ENCODE peak calls at places on chromosomes 12 and 14, in nine cellular contexts. O, N, P, H, R, Q, D, F and Y are unnamed samples.

GRCh38 chr14:20490563-20490962 is 14.8 kb upstream of the RNASE10 start:
- DNase-seq in D (no peak), O (no peak), Q (no peak), P (no peak), N (no peak), R (no peak), H (peak), F (no peak), Y (no peak)

GRCh38 chr12:120438495-120439198 is 734 bp downstream of the COX6A1 start:
- DNase-seq in D (no peak), F (no peak), P (no peak), O (no peak), Q (no peak), H (no peak), N (no peak), R (no peak), Y (no peak)

GRCh38 chr12:69868695-69869094 is 43.7 kb downstream of the MYRFL start:
- DNase-seq in R (no peak), P (no peak), D (no peak), F (no peak), H (no peak), O (no peak), Q (no peak), N (no peak), Y (no peak)

GRCh38 chr12:20601668-20602280 is 93.4 kb upstream of the SLCO1C1 start:
- DNase-seq in P (no peak), D (no peak), Q (no peak), F (no peak), H (no peak), N (no peak), R (no peak), O (peak), Y (no peak)

GRCh38 chr12:39803151-39803550 is 183.5 kb upstream of the ABCD2 start:
- DNase-seq in Q (no peak), N (no peak), O (no peak), F (no peak), P (no peak), R (no peak), D (no peak), H (no peak), Y (no peak)

GRCh38 chr12:32535260-32535999 is 136.1 kb downstream of the FGD4 start:
- DNase-seq in F (no peak), R (no peak), N (peak), D (no peak), Q (peak), H (peak), O (peak), P (peak), Y (peak)

GRCh38 chr14:99015833-99016232 is 256.2 kb downstream of the BCL11B start:
- DNase-seq in D (no peak), F (no peak), O (no peak), R (no peak), N (no peak), P (no peak), H (no peak), Q (no peak), Y (no peak)

GRCh38 chr12:40382217-40382616 is 157.4 kb downstream of the LRRK2 start:
- DNase-seq in D (no peak), F (no peak), N (no peak), R (no peak), P (no peak), Q (no peak), O (no peak), H (no peak), Y (no peak)

GRCh38 chr12:115752151-115752550 is 525.3 kb downstream of the MED13L start:
- DNase-seq in F (no peak), R (no peak), P (no peak), N (no peak), D (no peak), Q (no peak), H (no peak), O (no peak), Y (no peak)

GRCh38 chr12:47777741-47778558 is 4.9 kb downstream of the SLC48A1 start:
- DNase-seq in Q (no peak), H (peak), F (no peak), P (no peak), N (peak), D (no peak), O (no peak), R (no peak), Y (peak)

GRCh38 chr12:11658796-11659195 is 9.3 kb downstream of the ETV6 start:
- DNase-seq in Q (no peak), P (no peak), N (no peak), F (no peak), O (no peak), H (no peak), D (no peak), R (no peak), Y (no peak)

GRCh38 chr12:108985750-108986149 is 35.1 kb downstream of the SVOP start:
- DNase-seq in D (no peak), N (no peak), O (no peak), Q (no peak), P (no peak), H (no peak), R (no peak), F (no peak), Y (no peak)

GRCh38 chr14:31205681-31206535 is 1.7 kb downstream of the HECTD1 start:
- DNase-seq in Q (no peak), D (no peak), P (no peak), F (no peak), R (no peak), O (peak), N (no peak), H (peak), Y (no peak)

GRCh38 chr14:65255583-65256443 is 153.5 kb upstream of the MAX start:
- DNase-seq in P (no peak), N (peak), R (no peak), D (no peak), F (no peak), H (no peak), Q (peak), O (peak), Y (no peak)

GRCh38 chr12:54368709-54369596 is 4.7 kb upstream of the GPR84 start:
- DNase-seq in R (no peak), H (peak), F (peak), P (peak), N (peak), O (peak), Q (peak), D (peak), Y (peak)

GRCh38 chr12:83040339-83040738 is 353.6 kb downstream of the TMTC2 start:
- DNase-seq in O (no peak), D (no peak), R (no peak), H (no peak), Q (no peak), F (no peak), N (no peak), P (no peak), Y (peak)

GRCh38 chr12:32166510-32166909 is 59.9 kb downstream of the BICD1 start:
- DNase-seq in R (no peak), O (no peak), N (no peak), P (no peak), D (no peak), F (no peak), H (no peak), Q (no peak), Y (no peak)

GRCh38 chr14:36818212-36818611 is 156.6 kb downstream of the PAX9 start:
- DNase-seq in F (no peak), R (no peak), P (no peak), H (no peak), D (no peak), O (no peak), Q (no peak), N (no peak), Y (no peak)

GRCh38 chr12:29054790-29055663 is 94.1 kb upstream of the FAR2 start:
- DNase-seq in D (no peak), N (no peak), P (no peak), Q (no peak), R (no peak), O (no peak), H (no peak), F (no peak), Y (no peak)

GRCh38 chr12:132622437-132623071 is 4.0 kb downstream of the P2RX2 start:
- DNase-seq in O (no peak), P (no peak), R (no peak), N (no peak), F (no peak), H (no peak), Q (no peak), D (no peak), Y (no peak)

GRCh38 chr12:12845794-12846243 is 32.7 kb downstream of the DDX47 start:
- DNase-seq in N (no peak), H (no peak), Q (no peak), R (no peak), O (no peak), F (no peak), D (no peak), P (no peak), Y (no peak)

GRCh38 chr14:37584211-37585100 is 10.6 kb downstream of the FOXA1 start:
- DNase-seq in F (no peak), N (peak), P (no peak), O (no peak), D (peak), R (no peak), Q (peak), H (no peak), Y (no peak)

GRCh38 chr12:9796916-9797315 is 30.4 kb upstream of the KLRF1 start:
- DNase-seq in N (no peak), Q (no peak), O (no peak), R (no peak), F (no peak), D (no peak), P (no peak), H (no peak), Y (no peak)

GRCh38 chr14:72965249-72965648 is 39.0 kb downstream of the DCAF4 start:
- DNase-seq in Q (no peak), P (no peak), N (no peak), R (no peak), O (peak), F (no peak), H (no peak), D (no peak), Y (no peak)

GRCh38 chr12:96194901-96195844 is 998 bp downstream of the ELK3 start:
- DNase-seq in O (peak), Q (peak), P (no peak), H (peak), R (peak), F (no peak), N (peak), D (peak), Y (peak)

GRCh38 chr12:119222222-119222951 is 43.7 kb downstream of the HSPB8 start:
- DNase-seq in O (no peak), R (no peak), D (no peak), Q (no peak), F (no peak), H (no peak), N (no peak), P (no peak), Y (no peak)

GRCh38 chr14:68278568-68279436 is 459.2 kb downstream of the RAD51B start:
- DNase-seq in H (peak), R (no peak), Q (no peak), N (no peak), O (peak), D (no peak), F (peak), P (no peak), Y (no peak)

GRCh38 chr12:75705749-75706719 is 194.6 kb upstream of the KRR1 start:
- DNase-seq in D (no peak), F (no peak), R (no peak), N (no peak), H (peak), P (no peak), Q (no peak), O (peak), Y (peak)

GRCh38 chr14:36510874-36511273 is 9.2 kb downstream of the NKX2-1 start:
- DNase-seq in H (no peak), N (no peak), F (no peak), R (no peak), P (no peak), Q (no peak), D (no peak), O (no peak), Y (no peak)

GRCh38 chr12:41604830-41605229 is 416.7 kb downstream of the PDZRN4 start:
- DNase-seq in P (no peak), F (no peak), N (no peak), R (no peak), O (no peak), D (no peak), H (no peak), Q (no peak), Y (no peak)
- TF ChIP-seq EP300 in P (no peak), F (no peak), N (no peak), R (no peak), O (no peak), D (no peak), H (no peak), Q (no peak), Y (no peak)

GRCh38 chr12:56153291-56154065 is 1.1 kb downstream of the MYL6B start:
- DNase-seq in P (no peak), Q (no peak), H (no peak), O (no peak), N (no peak), D (no peak), R (no peak), F (no peak), Y (no peak)
- H3K27ac ChIP-seq in P (no peak), Q (no peak), H (peak), O (peak), N (no peak), D (no peak), R (peak), F (no peak), Y (no peak)

DNA sequence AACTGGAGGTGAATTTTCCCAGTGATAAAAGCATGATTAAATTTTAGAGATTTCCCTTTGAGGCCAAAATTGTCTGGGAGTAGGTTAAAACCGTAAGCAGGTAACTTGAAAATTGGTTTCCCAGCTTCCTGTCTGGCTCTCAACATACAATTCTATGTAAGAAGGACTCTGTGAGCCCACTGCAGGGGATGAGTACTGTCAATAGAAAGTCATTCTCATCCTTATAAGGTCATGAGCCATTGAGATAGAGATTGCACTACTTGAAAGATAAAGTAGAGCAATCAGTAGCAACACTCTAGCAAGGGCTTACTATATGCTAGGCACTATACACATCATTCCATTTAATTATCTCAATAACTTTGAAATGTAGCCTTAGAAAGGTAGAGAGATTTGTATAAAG is 225.6 kb upstream of the HMGA2 start:
- DNase-seq in P (no peak), O (no peak), R (no peak), D (no peak), Q (no peak), F (no peak), N (no peak), H (no peak), Y (no peak)
- H3K4me3 ChIP-seq in P (no peak), O (no peak), R (no peak), D (no peak), Q (no peak), F (no peak), N (no peak), H (no peak), Y (no peak)

GRCh38 chr12:113244015-113244983 is 23.0 kb downstream of the TPCN1 start:
- DNase-seq in P (peak), Q (peak), D (no peak), F (no peak), R (no peak), N (peak), H (no peak), O (no peak), Y (peak)
- TF ChIP-seq EP300 in P (peak), Q (no peak), D (no peak), F (no peak), R (no peak), N (no peak), H (no peak), O (no peak), Y (no peak)

GRCh38 chr14:96568646-96569045 is 66.5 kb downstream of the PAPOLA start:
- DNase-seq in D (no peak), R (no peak), O (no peak), N (no peak), H (no peak), F (no peak), P (no peak), Q (no peak), Y (no peak)
- H3K27ac ChIP-seq in D (no peak), R (no peak), O (no peak), N (no peak), H (no peak), F (no peak), P (no peak), Q (no peak), Y (no peak)

DNA sequence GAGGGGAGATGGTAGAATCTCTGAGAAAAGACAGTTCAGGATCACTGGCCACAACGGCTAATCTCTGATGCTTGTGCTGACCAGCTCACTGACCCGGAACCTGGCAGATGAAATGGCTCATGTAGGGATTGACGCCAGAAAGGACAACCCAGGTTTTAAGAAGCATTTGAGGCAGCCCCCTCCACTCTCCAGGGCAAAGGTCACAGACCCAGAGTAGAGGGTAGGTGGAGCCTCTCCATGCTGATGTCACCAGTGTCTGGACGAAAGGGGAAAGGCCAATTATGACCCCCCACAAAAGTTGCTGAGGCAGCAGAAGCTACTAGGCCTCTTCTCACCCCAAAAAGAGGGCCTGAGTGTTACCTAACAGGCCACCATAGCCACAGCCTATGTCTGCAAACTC is 1.2 kb downstream of the METTL1 start:
- DNase-seq in D (no peak), Q (no peak), R (no peak), O (no peak), P (no peak), H (no peak), F (no peak), N (no peak), Y (no peak)
- H3K4me3 ChIP-seq in D (no peak), Q (no peak), R (peak), O (peak), P (no peak), H (peak), F (no peak), N (peak), Y (no peak)

GRCh38 chr12:116874324-116874995 is 6.8 kb downstream of the HRK start:
- DNase-seq in P (no peak), O (no peak), F (no peak), R (no peak), Q (no peak), D (no peak), N (no peak), H (no peak), Y (no peak)

GRCh38 chr12:116864371-116865160 is 16.7 kb downstream of the HRK start:
- DNase-seq in P (no peak), D (no peak), F (no peak), R (no peak), Q (no peak), O (peak), H (no peak), N (no peak), Y (no peak)

GRCh38 chr12:116867523-116867922 is 13.7 kb downstream of the HRK start:
- DNase-seq in H (no peak), P (no peak), Q (no peak), R (no peak), D (no peak), N (no peak), F (no peak), O (no peak), Y (no peak)

DNA sequence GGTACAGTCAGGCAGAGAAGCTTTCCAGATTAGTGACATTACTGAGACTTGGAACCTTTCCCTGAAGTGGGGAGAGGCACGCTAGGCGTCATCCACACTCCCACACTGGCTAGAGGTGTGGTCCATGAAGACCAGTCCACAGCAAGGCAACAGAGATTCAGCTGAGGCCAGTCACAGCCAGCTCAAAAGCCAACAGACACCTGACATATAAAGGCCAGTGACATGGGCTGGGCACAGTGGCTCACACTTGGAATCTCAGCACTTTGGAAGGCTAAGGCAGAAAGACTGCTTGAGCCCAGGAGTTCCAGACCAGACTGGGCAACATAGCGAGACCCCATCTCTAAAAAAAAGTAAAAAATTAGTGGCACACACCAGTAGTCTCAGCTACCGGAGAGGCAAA is 10.9 kb downstream of the HRK start:
- DNase-seq in R (no peak), F (no peak), D (no peak), P (no peak), Q (no peak), O (no peak), H (no peak), N (no peak), Y (no peak)
- TF ChIP-seq EP300 in R (no peak), F (no peak), D (no peak), P (no peak), Q (no peak), O (no peak), H (no peak), N (no peak), Y (no peak)